ENCODE peak calls at places on chromosomes 12 and 14, in four cellular contexts. J is astrocyte of the cerebellum; V is H4; R is effector memory CD8-positive, alpha-beta T cell. O is an unnamed sample.

GRCh38 chr12:91406920-91407341 is 224.3 kb upstream of the DCN start:
- DNase-seq in J (no peak), V (peak), R (no peak), O (peak)

GRCh38 chr12:68158427-68158826 is 1.1 kb downstream of the IFNG start:
- DNase-seq in J (no peak), V (no peak), R (peak), O (peak)

GRCh38 chr12:94994312-94994711 is 9.2 kb downstream of the NDUFA12 start:
- DNase-seq in J (peak), V (peak), R (no peak), O (no peak)

GRCh38 chr14:101937926-101938767 is 26.2 kb upstream of the DYNC1H1 start:
- DNase-seq in J (no peak), V (no peak), R (no peak), O (no peak)

GRCh38 chr12:71780207-71780822 is 25.7 kb downstream of the RAB21 start:
- DNase-seq in J (peak), V (peak), R (peak), O (peak)

GRCh38 chr12:62738105-62738504 is 196.8 kb downstream of the PPM1H start:
- DNase-seq in J (no peak), V (peak), R (no peak), O (no peak)

GRCh38 chr12:108461071-108461670 is 53.9 kb upstream of the FICD start:
- DNase-seq in J (no peak), V (no peak), R (no peak), O (no peak)

GRCh38 chr12:112788205-112788604 is 3.3 kb upstream of the RPH3A start:
- DNase-seq in J (no peak), V (no peak), R (no peak), O (no peak)